ENCODE peak calls at places on chromosomes 3 and 15, in seven cellular contexts. X is PC-3, O is K562, Q is GM23338, N is IMR-90, J is H9, W is trophoblast cell. C is an unnamed sample. For H3K4me1, the result is how much of the 10 kb centered on the place peaks cover.

GRCh38 chr3:185729335-185729715 is 95.5 kb downstream of the IGF2BP2 start:
- DNase-seq in X (peak), N (peak), Q (no peak), O (no peak), W (no peak), J (no peak), C (peak)

GRCh38 chr3:1998739-1999138 is 99.9 kb upstream of the CNTN4 start:
- DNase-seq in X (no peak), W (no peak), N (no peak), J (no peak), O (no peak), Q (no peak), C (no peak)

GRCh38 chr3:139994891-139995290 is 59.9 kb downstream of the CLSTN2 start:
- DNase-seq in X (no peak), O (no peak), Q (no peak), N (no peak), W (no peak), J (no peak), C (no peak)

GRCh38 chr3:168517514-168518071 is 421.9 kb upstream of the GOLIM4 start:
- DNase-seq in O (no peak), X (peak), N (peak), Q (no peak), J (peak), W (no peak), C (no peak)

GRCh38 chr3:108106031-108106430 is 15.2 kb upstream of the CD47 start:
- DNase-seq in X (peak), O (no peak), W (no peak), J (no peak), Q (no peak), N (peak), C (peak)

GRCh38 chr15:90031231-90031791 is 30.2 kb downstream of the ZNF710 start:
- DNase-seq in O (no peak), X (peak), N (peak), W (peak), J (no peak), Q (no peak), C (no peak)

GRCh38 chr3:87006844-87007439 is 16.0 kb upstream of the VGLL3 start:
- DNase-seq in J (no peak), W (no peak), N (peak), X (peak), O (no peak), Q (peak), C (peak)

GRCh38 chr15:35166730-35167359 is 81.8 kb upstream of the NANOGP8 start:
- DNase-seq in O (peak), N (peak), W (no peak), X (no peak), J (no peak), Q (no peak), C (no peak)

GRCh38 chr3:52845691-52846426 is 11.0 kb upstream of the MUSTN1 start:
- DNase-seq in Q (peak), O (peak), J (no peak), X (no peak), N (no peak), W (no peak), C (no peak)

GRCh38 chr3:18585019-18585968 is 160.2 kb upstream of the SATB1 start:
- DNase-seq in J (no peak), X (no peak), N (no peak), Q (no peak), W (no peak), O (no peak), C (no peak)

GRCh38 chr3:65627102-65627501 is 411.6 kb downstream of the MAGI1 start:
- DNase-seq in N (peak), W (peak), J (no peak), X (no peak), O (no peak), Q (no peak), C (no peak)

GRCh38 chr3:149003653-149004305 is 12.4 kb downstream of the GYG1 start:
- DNase-seq in X (peak), J (no peak), N (no peak), Q (no peak), O (no peak), W (peak), C (peak)

GRCh38 chr15:58065445-58066041 is at the start of gene ALDH1A2:
- DNase-seq in O (peak), X (no peak), N (no peak), W (no peak), J (peak), Q (peak), C (no peak)

GRCh38 chr3:147336543-147337278 is 69.6 kb downstream of the ZIC4 start:
- DNase-seq in X (no peak), O (no peak), W (no peak), J (no peak), N (no peak), Q (no peak), C (no peak)

GRCh38 chr3:157856078-157856939 is 249.9 kb downstream of the SHOX2 start:
- DNase-seq in N (no peak), W (no peak), O (no peak), J (no peak), X (peak), Q (no peak), C (no peak)

GRCh38 chr3:23889950-23890349 is 26.8 kb downstream of the NKIRAS1 start:
- DNase-seq in O (no peak), W (no peak), Q (no peak), X (no peak), N (no peak), J (no peak), C (no peak)

GRCh38 chr3:129576514-129577345 is 29.7 kb downstream of the PLXND1 start:
- DNase-seq in X (no peak), Q (no peak), O (no peak), J (no peak), W (no peak), N (no peak), C (no peak)

GRCh38 chr3:127646501-127647046 is 17.6 kb downstream of the PODXL2 start:
- DNase-seq in N (no peak), X (no peak), W (no peak), J (no peak), O (no peak), Q (no peak), C (no peak)

GRCh38 chr3:123390865-123391613 is 57.9 kb downstream of the ADCY5 start:
- DNase-seq in J (no peak), N (no peak), W (no peak), O (no peak), X (no peak), Q (no peak), C (no peak)

GRCh38 chr15:65525622-65526021 is 4.6 kb upstream of the HACD3 start:
- DNase-seq in X (peak), Q (no peak), W (no peak), N (no peak), J (no peak), O (no peak), C (no peak)

GRCh38 chr3:115792206-115792955 is 169.1 kb downstream of the GAP43 start:
- DNase-seq in Q (no peak), J (no peak), O (no peak), N (peak), X (peak), W (no peak), C (peak)

GRCh38 chr15:91890614-91891013 is 37.1 kb downstream of the SLCO3A1 start:
- DNase-seq in J (no peak), N (peak), W (no peak), Q (no peak), X (peak), O (no peak), C (peak)

GRCh38 chr15:93076217-93076616 is 12.8 kb downstream of the RGMA start:
- DNase-seq in X (no peak), J (no peak), N (no peak), Q (no peak), W (no peak), O (no peak), C (no peak)

GRCh38 chr3:136904746-136905145 is 42.7 kb downstream of the NCK1 start:
- DNase-seq in Q (no peak), J (no peak), X (no peak), O (no peak), N (no peak), W (no peak), C (no peak)

GRCh38 chr3:121175083-121175482 is 267.1 kb downstream of the STXBP5L start:
- DNase-seq in O (no peak), N (no peak), Q (no peak), X (no peak), W (peak), J (no peak), C (no peak)

GRCh38 chr3:148084931-148085330 is 612.8 kb upstream of the AGTR1 start:
- DNase-seq in N (no peak), W (no peak), Q (no peak), J (no peak), O (no peak), X (no peak), C (no peak)

GRCh38 chr3:27319847-27320526 is 49.2 kb downstream of the NEK10 start:
- DNase-seq in X (no peak), Q (no peak), W (no peak), O (no peak), N (no peak), J (no peak), C (no peak)

GRCh38 chr3:194320744-194321243 is 30.3 kb downstream of the CPN2 start:
- DNase-seq in W (no peak), N (no peak), Q (no peak), O (no peak), J (no peak), X (no peak), C (no peak)

GRCh38 chr3:194323785-194324735 is 27.1 kb downstream of the CPN2 start:
- DNase-seq in N (peak), Q (peak), J (peak), X (peak), W (peak), O (peak), C (peak)

GRCh38 chr3:194324823-194325327 is 26.3 kb downstream of the CPN2 start:
- DNase-seq in Q (no peak), X (no peak), W (no peak), J (no peak), N (no peak), O (no peak), C (no peak)

GRCh38 chr3:194321666-194322640 is 29.2 kb downstream of the CPN2 start:
- DNase-seq in O (no peak), Q (no peak), X (peak), N (no peak), J (no peak), W (no peak), C (peak)

DNA sequence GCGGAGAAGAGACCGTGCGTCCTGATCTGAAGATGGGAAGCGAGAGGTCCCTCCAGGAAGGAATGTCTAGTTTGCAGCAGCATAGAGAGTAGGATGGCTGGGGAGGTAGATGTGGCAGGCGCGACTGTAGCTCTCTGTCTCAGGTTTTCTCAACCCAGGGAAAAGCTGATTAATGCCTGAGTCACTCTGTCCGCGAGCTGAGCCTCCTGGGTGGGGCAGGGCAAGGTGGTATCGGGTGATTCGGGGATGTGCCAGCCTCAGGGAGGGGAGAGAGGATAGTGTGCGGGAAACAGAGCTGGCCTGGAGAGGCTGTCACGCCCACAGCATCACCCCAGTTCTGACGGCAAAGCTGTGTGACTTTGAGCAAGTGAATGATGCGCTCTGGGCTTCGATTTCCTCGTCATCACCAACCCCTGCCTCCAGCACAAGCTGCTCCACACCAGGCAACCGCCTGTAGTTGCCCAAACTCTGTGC is 28.4 kb downstream of the CPN2 start:
- DNase-seq in J (peak), X (peak), W (no peak), O (peak), N (peak), Q (no peak), C (peak)
- H3K27ac ChIP-seq in J (no peak), X (peak), W (no peak), O (no peak), N (no peak), Q (no peak), C (peak)

DNA sequence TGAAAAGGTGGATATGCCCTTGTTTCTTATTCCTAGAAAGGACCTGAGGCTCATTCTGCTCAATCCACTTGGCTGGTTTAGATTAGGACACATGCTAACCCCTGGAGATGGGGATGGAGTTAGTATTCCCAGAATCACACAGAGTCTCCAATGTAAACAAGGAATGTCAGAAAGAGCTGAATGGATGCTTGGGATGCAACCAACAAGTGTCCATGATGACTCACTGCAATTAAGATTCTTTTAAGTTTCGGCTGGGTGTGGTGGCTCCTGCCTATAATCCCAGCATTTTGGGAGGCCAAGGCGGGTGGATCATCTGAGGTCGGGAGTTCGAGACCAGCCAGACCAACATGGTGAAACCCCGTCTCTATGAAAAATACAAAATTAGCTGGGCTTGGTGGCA is 315.5 kb upstream of the AZI2 start:
- DNase-seq in W (no peak), Q (no peak), O (no peak), J (no peak), X (no peak), N (no peak), C (no peak)
- H2AFZ ChIP-seq in W (no peak), Q (no peak), O (no peak), J (no peak), X (no peak), N (no peak), C (no peak)

GRCh38 chr3:81744366-81744765 is 17.1 kb downstream of the GBE1 start:
- DNase-seq in J (no peak), Q (peak), W (peak), X (peak), N (peak), O (no peak), C (no peak)

GRCh38 chr3:81742581-81742980 is 18.9 kb downstream of the GBE1 start:
- DNase-seq in O (no peak), X (no peak), J (no peak), Q (no peak), W (peak), N (no peak), C (no peak)

GRCh38 chr3:81741214-81741613 is 20.2 kb downstream of the GBE1 start:
- DNase-seq in J (no peak), N (peak), X (no peak), O (no peak), Q (no peak), W (no peak), C (no peak)

GRCh38 chr3:81743096-81744025 is 18.1 kb downstream of the GBE1 start:
- DNase-seq in Q (peak), N (peak), W (peak), J (no peak), X (peak), O (peak), C (no peak)

DNA sequence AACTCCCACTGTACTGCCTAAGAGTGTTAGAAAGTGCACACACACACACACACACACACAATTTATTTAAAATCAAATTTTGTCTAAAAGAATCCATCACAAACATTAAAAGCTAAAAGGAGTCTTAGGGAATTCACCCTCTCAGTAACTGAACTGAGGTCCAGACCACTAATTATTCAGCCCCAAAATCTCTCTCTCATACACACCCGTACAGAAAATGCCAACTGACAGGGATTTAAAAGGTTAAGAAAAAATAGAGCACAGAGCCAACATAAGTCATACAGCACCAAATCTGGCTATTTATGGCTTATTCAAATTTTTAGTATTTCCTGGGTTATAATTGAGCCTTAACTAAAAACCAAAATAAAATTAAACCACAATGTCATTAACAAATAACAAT is 20.7 kb downstream of the GBE1 start:
- DNase-seq in O (no peak), N (no peak), J (no peak), W (no peak), Q (no peak), X (no peak), C (no peak)
- H3K4me1 ChIP-seq in O (under half), N (under half), J (under half), W (under half), Q (under half), X (under half), C (under half)

GRCh38 chr3:141266797-141267555 is 35.4 kb downstream of the PXYLP1 start:
- DNase-seq in Q (no peak), N (no peak), O (no peak), X (no peak), W (no peak), J (no peak), C (no peak)
- H3K27ac ChIP-seq in Q (no peak), N (no peak), O (no peak), X (no peak), W (no peak), J (no peak), C (no peak)

GRCh38 chr3:13507247-13507790 is 27.2 kb downstream of the HDAC11 start:
- DNase-seq in J (no peak), Q (no peak), O (no peak), N (no peak), W (no peak), X (peak), C (peak)

GRCh38 chr3:13508496-13508895 is 28.4 kb downstream of the HDAC11 start:
- DNase-seq in O (no peak), J (no peak), X (no peak), W (no peak), Q (no peak), N (no peak), C (no peak)

GRCh38 chr3:13506680-13507079 is 26.6 kb downstream of the HDAC11 start:
- DNase-seq in W (no peak), N (no peak), O (no peak), J (no peak), X (no peak), Q (no peak), C (no peak)

GRCh38 chr3:13509066-13509815 is 29.1 kb downstream of the HDAC11 start:
- DNase-seq in W (no peak), Q (no peak), J (no peak), O (no peak), X (no peak), N (no peak), C (no peak)

DNA sequence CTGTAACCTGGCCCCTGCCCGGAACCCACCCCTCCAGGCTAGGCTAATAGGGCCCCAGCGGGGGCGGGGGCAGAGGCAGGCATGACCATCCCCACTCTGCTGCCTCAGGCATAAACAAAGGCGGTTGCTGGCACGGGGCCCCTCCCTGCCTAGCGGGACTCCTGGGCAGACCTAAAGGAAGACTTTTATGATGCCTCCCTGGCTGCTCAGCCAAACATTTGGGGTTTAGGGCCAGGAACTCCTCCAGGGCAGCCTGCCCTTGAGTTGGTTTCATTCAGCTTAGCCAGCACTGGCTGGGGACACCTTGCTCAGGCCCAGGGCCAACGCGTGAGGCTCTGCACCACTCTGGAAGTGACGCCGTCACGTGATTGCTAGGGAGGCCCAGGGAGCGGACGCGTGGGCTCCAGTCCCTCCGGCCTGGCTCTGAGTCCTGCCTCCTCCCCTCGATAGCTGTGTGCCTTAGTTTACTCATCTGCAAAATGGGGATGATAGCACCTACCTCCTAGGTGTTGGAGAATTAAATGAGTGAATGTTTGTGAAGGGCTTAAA is 27.8 kb downstream of the HDAC11 start:
- DNase-seq in X (peak), W (peak), O (peak), N (peak), Q (peak), J (no peak), C (peak)
- H2AFZ ChIP-seq in X (no peak), W (no peak), O (no peak), N (peak), Q (no peak), J (no peak), C (no peak)

GRCh38 chr3:45123841-45124269 is 22.3 kb downstream of the CDCP1 start:
- DNase-seq in Q (no peak), X (peak), O (no peak), N (peak), W (no peak), J (no peak), C (peak)
- H3K4me1 ChIP-seq in Q (under half), X (half or more), O (half or more), N (under half), W (under half), J (under half), C (half or more)

GRCh38 chr3:135504084-135504685 is 461.3 kb upstream of the PPP2R3A start:
- DNase-seq in Q (no peak), O (no peak), N (no peak), X (no peak), J (no peak), W (no peak), C (no peak)
- H3K27ac ChIP-seq in Q (no peak), O (no peak), N (no peak), X (no peak), J (no peak), W (no peak), C (no peak)

GRCh38 chr3:16174976-16175901 is 759 bp downstream of the GALNT15 start:
- DNase-seq in N (no peak), W (no peak), Q (peak), J (peak), O (no peak), X (no peak), C (no peak)
- H2AFZ ChIP-seq in N (peak), W (no peak), Q (no peak), J (no peak), O (no peak), X (no peak), C (no peak)

DNA sequence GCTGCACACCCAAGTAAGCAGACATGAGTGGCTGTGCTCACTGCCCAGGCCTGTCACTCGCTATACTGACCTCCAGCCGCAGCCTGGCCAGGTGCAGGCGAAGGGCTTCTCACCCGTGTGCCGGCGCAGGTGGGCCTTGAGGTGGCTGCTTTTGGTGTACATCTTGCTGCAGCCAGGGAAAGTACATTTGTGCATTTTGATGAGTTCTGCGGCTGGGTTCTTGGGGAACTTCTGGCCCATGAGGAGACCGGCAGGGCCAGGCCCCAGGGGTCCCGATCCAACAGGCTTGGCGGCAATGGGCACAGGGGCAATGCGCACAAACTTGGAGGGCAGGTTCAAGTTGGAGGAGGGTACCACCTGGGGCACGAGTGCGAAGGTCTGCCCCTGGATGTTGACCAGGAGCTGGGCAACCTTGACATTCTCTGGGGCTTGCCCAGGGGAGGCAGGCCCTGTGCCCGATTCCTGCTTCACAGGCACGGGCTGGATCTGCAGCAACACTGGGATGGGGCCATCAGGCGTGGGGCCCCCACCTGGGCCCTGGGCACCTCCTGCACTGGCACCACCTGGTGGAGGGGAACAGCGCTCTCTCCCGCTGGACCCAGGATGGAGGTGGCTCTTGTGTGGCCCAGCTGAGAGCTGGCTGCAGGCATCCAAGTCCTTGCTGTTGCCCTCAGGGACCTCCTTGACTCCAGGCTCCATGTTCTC is 5.3 kb downstream of the KLF15 start:
- DNase-seq in W (no peak), O (no peak), Q (no peak), N (no peak), X (no peak), J (no peak), C (no peak)
- H3K4me1 ChIP-seq in W (under half), O (under half), Q (under half), N (under half), X (under half), J (under half), C (under half)